ENCODE peak calls at places on chromosomes 16 and 17, in four cellular contexts. H, I, C and Q are unnamed samples. For H3K9me3, the result is how much of the 10 kb centered on the place peaks cover.

GRCh38 chr17:65175952-65176351 is 38.8 kb downstream of the RGS9 start:
- DNase-seq in C (no peak), I (no peak), H (no peak), Q (no peak)

GRCh38 chr16:85211247-85211910 is 99.1 kb upstream of the CIBAR2 start:
- DNase-seq in H (no peak), I (peak), C (no peak), Q (no peak)

GRCh38 chr17:82000803-82001649 is 21.7 kb downstream of the CENPX start:
- DNase-seq in C (peak), I (no peak), H (no peak), Q (no peak)

GRCh38 chr16:55501549-55502322 is 7.1 kb upstream of the LPCAT2 start:
- DNase-seq in H (peak), C (no peak), I (no peak), Q (no peak)

GRCh38 chr17:2370211-2370589 is 30.7 kb downstream of the MNT start:
- DNase-seq in C (peak), H (no peak), I (no peak), Q (no peak)

GRCh38 chr17:64037180-64037579 is 16.7 kb upstream of the ICAM2 start:
- DNase-seq in I (no peak), C (no peak), H (no peak), Q (no peak)

GRCh38 chr17:78890111-78890897 is 12.7 kb downstream of the CEP295NL start:
- DNase-seq in I (no peak), H (peak), C (no peak), Q (peak)

GRCh38 chr17:20095366-20096080 is 86.4 kb downstream of the SPECC1 start:
- DNase-seq in H (peak), I (peak), C (no peak), Q (no peak)

GRCh38 chr16:50679266-50679665 is 1.8 kb downstream of the SNX20 start:
- DNase-seq in I (no peak), H (no peak), C (no peak), Q (no peak)

GRCh38 chr17:72852267-72852945 is 240.1 kb downstream of the SLC39A11 start:
- DNase-seq in I (no peak), H (no peak), C (no peak), Q (no peak)

GRCh38 chr16:4787627-4788482 is at the start of gene SEPTIN12:
- DNase-seq in I (no peak), H (no peak), C (peak), Q (no peak)

GRCh38 chr16:86067936-86068335 is 169.0 kb downstream of the IRF8 start:
- DNase-seq in H (no peak), I (no peak), C (peak), Q (no peak)

GRCh38 chr17:68972119-68972704 is 17.0 kb upstream of the ABCA8 start:
- DNase-seq in I (no peak), C (no peak), H (no peak), Q (no peak)

GRCh38 chr17:12301551-12301950 is 280.9 kb downstream of the MAP2K4 start:
- DNase-seq in H (no peak), I (no peak), C (no peak), Q (no peak)

GRCh38 chr16:28822520-28823290 is at the start of gene ATXN2L:
- DNase-seq in I (peak), H (peak), C (peak), Q (peak)

GRCh38 chr17:64170286-64170685 is 40.3 kb upstream of the ERN1 start:
- DNase-seq in I (no peak), C (no peak), H (no peak), Q (no peak)

GRCh38 chr17:40485851-40486512 is 15.4 kb downstream of the TNS4 start:
- DNase-seq in I (peak), C (no peak), H (no peak), Q (peak)

GRCh38 chr17:63516910-63517824 is 6.0 kb upstream of the KCNH6 start:
- DNase-seq in H (no peak), I (no peak), C (no peak), Q (no peak)

GRCh38 chr17:15285466-15285865 is 20.3 kb upstream of the PMP22 start:
- DNase-seq in H (no peak), I (no peak), C (no peak), Q (no peak)

GRCh38 chr17:48388955-48389764 is 40.9 kb downstream of the SKAP1 start:
- DNase-seq in I (no peak), C (no peak), H (no peak), Q (no peak)

GRCh38 chr17:19346351-19347255 is 15.9 kb downstream of the B9D1 start:
- DNase-seq in C (no peak), I (peak), H (peak), Q (no peak)

GRCh38 chr16:9370071-9370491 is 278.6 kb downstream of the HAPSTR1 start:
- DNase-seq in C (no peak), I (no peak), H (peak), Q (no peak)

GRCh38 chr17:48546187-48546923 is 1.4 kb upstream of the HOXB2 start:
- DNase-seq in H (no peak), C (no peak), I (no peak), Q (no peak)

GRCh38 chr17:72362466-72363335 is 241.9 kb downstream of the SOX9 start:
- DNase-seq in H (no peak), I (no peak), C (no peak), Q (no peak)

GRCh38 chr16:50309156-50309526 is 42.8 kb downstream of the ADCY7 start:
- DNase-seq in H (no peak), I (no peak), C (no peak), Q (no peak)

GRCh38 chr17:15213381-15214087 is 51.6 kb downstream of the PMP22 start:
- DNase-seq in C (no peak), I (no peak), H (no peak), Q (no peak)

GRCh38 chr17:19897108-19897854 is 29.5 kb upstream of the ULK2 start:
- DNase-seq in C (no peak), H (peak), I (peak), Q (no peak)

GRCh38 chr17:77635176-77635575 is 323.3 kb upstream of the TNRC6C start:
- DNase-seq in I (no peak), H (no peak), C (no peak), Q (no peak)

GRCh38 chr17:38418693-38419507 is 9.4 kb upstream of the ARHGAP23 start:
- DNase-seq in C (peak), H (no peak), I (no peak), Q (no peak)

GRCh38 chr17:43645450-43645764 is 16.3 kb downstream of the MEOX1 start:
- DNase-seq in H (no peak), I (no peak), C (no peak), Q (no peak)

GRCh38 chr16:67943619-67944503 is at the start of gene LCAT:
- DNase-seq in H (peak), I (peak), C (peak), Q (no peak)

GRCh38 chr17:56471661-56472060 is 121.8 kb upstream of the NOG start:
- DNase-seq in I (no peak), H (no peak), C (no peak), Q (no peak)

GRCh38 chr16:87501117-87501516 is 8.3 kb upstream of the ZCCHC14 start:
- DNase-seq in C (no peak), H (no peak), I (no peak), Q (no peak)

DNA sequence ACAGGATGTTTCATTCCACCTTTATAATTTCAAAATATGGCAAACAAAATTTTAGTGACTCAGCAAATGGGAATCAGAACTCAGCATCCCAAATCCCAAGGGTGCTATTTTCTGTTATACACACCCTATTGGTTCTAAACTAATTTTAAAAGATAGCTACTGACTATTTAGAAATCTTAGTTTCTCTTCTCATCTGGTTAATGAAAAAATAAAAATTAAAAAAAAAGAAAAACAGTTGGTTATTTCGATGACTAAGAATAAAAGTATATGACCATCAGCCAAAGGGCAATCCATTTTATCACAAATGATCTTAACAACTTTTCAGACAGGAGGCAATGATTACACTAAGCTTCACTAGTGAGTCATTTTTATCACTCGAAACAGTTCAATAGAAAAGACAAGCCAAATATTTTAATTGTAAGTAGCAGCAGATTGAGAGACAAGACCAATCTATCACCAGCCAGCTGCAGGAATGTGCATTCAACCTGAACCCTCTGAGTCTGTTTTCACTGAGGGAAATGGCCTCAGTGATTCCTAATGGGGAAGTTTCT is 15.2 kb downstream of the PHLPP2 start:
- DNase-seq in H (no peak), I (no peak), C (no peak), Q (no peak)
- TF ChIP-seq CTCF in H (no peak), I (no peak), C (no peak), Q (no peak)

GRCh38 chr16:70437017-70437581 is 1.8 kb downstream of the ST3GAL2 start:
- DNase-seq in C (no peak), I (peak), H (no peak), Q (no peak)
- H3K27ac ChIP-seq in C (no peak), I (peak), H (peak), Q (no peak)

GRCh38 chr17:8736362-8736761 is 8.3 kb downstream of the CCDC42 start:
- DNase-seq in H (no peak), I (no peak), C (no peak), Q (no peak)

GRCh38 chr17:8734876-8735275 is 9.8 kb downstream of the CCDC42 start:
- DNase-seq in C (no peak), I (no peak), H (no peak), Q (no peak)

GRCh38 chr17:8732406-8733065 is 12.1 kb downstream of the CCDC42 start:
- DNase-seq in H (no peak), C (no peak), I (no peak), Q (no peak)

GRCh38 chr17:8736796-8737195 is 7.8 kb downstream of the CCDC42 start:
- DNase-seq in C (no peak), H (no peak), I (no peak), Q (no peak)

DNA sequence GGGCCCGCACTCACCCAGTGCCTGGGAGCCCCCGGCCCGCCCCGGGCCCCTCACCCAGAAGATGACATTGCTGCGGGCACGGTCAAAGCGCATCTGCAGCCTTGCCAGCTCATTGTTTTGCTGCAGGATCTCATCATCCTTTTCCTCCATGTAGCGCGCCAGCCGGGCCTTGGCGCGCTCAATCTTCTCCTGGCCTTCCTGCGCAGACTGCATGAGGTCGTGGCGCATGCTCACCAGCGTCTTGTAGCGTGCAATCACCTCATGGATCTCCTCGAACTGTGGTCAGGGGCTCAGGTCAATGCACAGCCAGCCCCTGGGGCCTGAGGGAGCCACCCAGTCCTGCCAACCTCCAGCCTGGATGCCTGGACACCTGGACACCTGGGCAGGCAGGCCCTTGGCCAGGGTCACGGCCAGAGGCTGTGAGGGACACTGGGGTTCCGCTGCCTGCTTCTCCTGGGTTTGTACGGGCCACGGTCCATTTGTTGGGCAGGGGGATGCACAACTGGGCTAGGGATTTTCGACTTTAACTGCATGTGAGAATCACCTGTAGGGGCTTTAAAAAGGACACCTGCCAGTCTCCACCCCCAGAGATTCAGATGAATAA is 9.2 kb downstream of the CCDC42 start:
- DNase-seq in C (no peak), I (no peak), H (no peak), Q (no peak)
- H3K9me3 ChIP-seq in C (under half), I (under half), H (under half), Q (under half)

DNA sequence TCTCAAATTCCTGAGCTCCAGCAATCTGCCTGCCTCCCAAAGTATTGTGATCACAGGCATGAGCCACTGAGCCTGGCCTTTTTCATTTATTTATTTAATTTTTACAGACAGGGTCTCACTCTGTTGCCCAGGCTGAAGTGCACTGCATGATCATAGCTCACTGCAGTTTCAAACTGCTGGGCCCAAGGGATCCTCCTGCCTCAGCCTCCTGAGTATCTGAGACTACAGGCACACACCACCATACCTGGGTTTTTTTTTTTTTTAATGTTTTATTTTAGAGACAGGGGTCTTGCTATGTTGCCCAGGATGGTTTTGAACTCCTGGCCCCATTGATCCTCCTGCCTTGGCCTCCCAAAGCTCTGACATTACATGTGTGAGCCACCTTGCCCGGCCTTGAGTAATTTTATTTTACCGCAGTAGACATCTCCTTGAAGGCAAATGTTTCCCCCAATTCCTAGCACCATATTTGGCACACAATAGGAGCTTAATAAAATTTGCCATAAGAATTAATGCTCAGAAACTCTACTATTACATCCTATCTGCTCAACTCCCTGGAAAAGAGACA is 1.9 kb upstream of the EEF2K start:
- DNase-seq in H (no peak), I (no peak), C (no peak), Q (no peak)
- TF ChIP-seq CTCF in H (no peak), I (no peak), C (no peak), Q (no peak)

DNA sequence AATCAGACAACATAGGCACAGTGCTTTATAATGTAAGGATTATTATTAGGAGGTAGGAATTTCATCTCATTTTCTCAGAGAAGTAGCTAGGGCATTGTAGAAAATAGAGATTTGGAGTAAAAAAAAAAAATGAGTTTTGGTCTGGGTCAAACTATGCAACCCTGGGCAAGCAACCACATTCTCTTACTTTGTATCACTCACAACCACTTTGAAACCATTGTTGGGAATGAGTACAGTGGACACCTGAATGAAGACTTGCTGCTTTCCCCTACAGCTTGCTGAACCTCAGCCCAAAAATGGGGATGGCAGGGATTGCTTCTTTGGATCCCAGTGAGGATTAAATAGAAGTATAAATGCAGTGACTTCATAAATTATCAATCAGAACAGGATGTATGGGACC is 9.2 kb upstream of the SLC35B1 start:
- DNase-seq in H (no peak), C (no peak), I (no peak), Q (no peak)
- H3K27ac ChIP-seq in H (no peak), C (no peak), I (no peak), Q (peak)

GRCh38 chr16:3304370-3304769 is 860 bp downstream of the TIGD7 start:
- DNase-seq in C (no peak), I (no peak), H (no peak), Q (no peak)
- H3K9me3 ChIP-seq in C (under half), I (under half), H (half or more), Q (under half)

DNA sequence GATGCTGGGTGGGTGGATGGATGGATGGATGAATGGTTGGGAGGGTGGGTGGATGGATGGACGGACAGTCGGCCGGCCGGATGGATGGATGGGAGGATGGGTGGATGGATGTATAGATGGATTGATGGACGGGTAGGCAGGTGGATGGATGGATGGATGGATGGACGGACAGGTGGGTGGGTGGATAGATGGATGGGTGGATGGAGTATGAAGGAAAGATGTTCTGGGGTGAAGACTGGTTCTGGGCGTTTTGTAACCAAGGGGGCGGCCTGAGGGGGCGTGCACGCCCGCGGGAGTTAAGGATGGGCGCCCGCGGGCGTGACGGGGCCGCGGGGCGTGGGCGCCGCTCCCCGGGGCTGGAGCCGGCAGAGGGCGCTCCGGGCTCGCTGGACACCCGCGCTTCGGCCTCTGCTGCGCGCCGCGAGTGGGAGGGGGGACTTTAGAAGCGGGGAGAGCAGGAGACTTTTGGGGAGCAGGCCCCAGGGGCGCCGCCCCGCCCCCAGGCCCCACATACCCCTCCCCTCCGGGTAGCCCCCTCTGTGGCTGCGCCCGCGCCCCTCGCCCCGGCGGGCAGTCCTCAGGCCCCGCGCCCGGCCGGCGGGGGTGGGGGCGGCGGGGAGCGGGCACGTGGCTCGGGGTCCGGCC is at the start of gene NECAB2:
- DNase-seq in I (no peak), C (peak), H (no peak), Q (no peak)
- TF ChIP-seq CTCF in I (peak), C (peak), H (peak), Q (no peak)

GRCh38 chr16:1050466-1050865 is 22.1 kb upstream of the SSTR5 start:
- DNase-seq in H (no peak), C (no peak), I (no peak), Q (no peak)

GRCh38 chr16:1049976-1050247 is 22.6 kb upstream of the SSTR5 start:
- DNase-seq in I (no peak), H (no peak), C (no peak), Q (no peak)

GRCh38 chr16:1047801-1048200 is 24.7 kb upstream of the SSTR5 start:
- DNase-seq in C (no peak), I (no peak), H (no peak), Q (no peak)

GRCh38 chr16:1048442-1049112 is 24.0 kb upstream of the SSTR5 start:
- DNase-seq in I (no peak), C (no peak), H (peak), Q (no peak)

DNA sequence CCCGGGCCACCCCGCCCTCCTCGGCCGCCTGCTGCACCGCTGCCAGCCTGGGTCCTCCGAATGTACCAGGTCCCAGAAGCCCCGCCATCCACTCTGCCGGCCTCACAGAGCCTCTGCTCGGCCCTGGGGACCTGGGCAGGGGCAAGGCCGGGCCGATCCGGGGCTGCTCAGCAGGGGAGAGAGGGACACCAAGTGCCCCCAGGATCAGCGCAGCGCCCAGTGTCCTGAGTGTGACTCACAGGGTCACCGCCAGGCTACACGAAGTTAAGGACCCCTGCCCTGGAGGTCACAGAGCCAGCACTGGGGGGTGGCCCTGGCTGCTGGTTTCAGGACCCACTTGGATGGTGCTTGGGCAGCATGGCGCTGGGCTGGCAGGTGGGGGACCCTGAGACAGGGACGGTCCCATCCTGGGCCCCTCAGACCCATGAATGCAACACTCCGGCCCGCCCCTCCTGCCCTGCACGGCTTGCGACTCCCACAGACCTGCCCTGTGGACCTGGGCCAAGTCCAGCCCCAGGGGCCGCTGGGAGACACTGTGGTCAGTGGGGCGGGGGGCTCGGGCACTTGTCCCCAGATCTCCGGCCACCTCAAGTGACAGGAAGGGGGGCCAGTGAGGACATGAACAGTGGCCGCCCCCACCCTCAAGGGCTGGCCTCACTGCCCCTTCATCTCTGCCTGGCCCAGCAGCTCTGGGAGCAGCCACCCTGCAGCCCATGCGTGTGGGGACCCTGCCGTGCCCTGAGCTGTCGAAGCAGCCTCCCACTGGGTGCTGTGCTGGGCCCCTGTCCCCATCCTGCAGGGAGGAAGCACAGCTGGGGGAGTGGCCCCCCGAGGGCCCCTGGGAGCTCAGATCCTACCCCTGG is 23.2 kb upstream of the SSTR5 start:
- DNase-seq in C (no peak), H (no peak), I (no peak), Q (no peak)
- H3K27ac ChIP-seq in C (no peak), H (no peak), I (no peak), Q (no peak)